ENCODE peak calls at places on chromosomes 16 and 17, in six cellular contexts. P is heart right ventricle, K is breast epithelium, W is testis, T is HepG2, Q is neural progenitor cell. B is an unnamed sample.

GRCh38 chr16:84548971-84549844 is 44.7 kb upstream of the MEAK7 start:
- DNase-seq in T (no peak), K (no peak), W (no peak), Q (no peak), P (peak), B (no peak)

GRCh38 chr17:34397265-34397664 is 34.2 kb upstream of the CCL1 start:
- DNase-seq in T (no peak), K (no peak), P (no peak), W (no peak), Q (no peak), B (no peak)

GRCh38 chr17:13001991-13002615 is 15.7 kb downstream of the ELAC2 start:
- DNase-seq in W (no peak), P (no peak), Q (no peak), K (peak), T (no peak), B (no peak)

GRCh38 chr17:27038676-27039075 is 255.2 kb upstream of the WSB1 start:
- DNase-seq in T (peak), W (peak), Q (no peak), K (no peak), P (no peak), B (no peak)

GRCh38 chr17:45648642-45649041 is 135.5 kb upstream of the CRHR1 start:
- DNase-seq in Q (peak), T (no peak), K (no peak), P (no peak), W (no peak), B (no peak)

GRCh38 chr16:84049403-84050060 is 6.9 kb upstream of the SLC38A8 start:
- DNase-seq in K (no peak), Q (no peak), P (no peak), T (no peak), W (peak), B (peak)

GRCh38 chr16:86834451-86835035 is 256.2 kb downstream of the FOXL1 start:
- DNase-seq in W (no peak), P (no peak), Q (peak), T (no peak), K (no peak), B (no peak)

GRCh38 chr16:68257251-68257905 is 6.9 kb upstream of the SLC7A6 start:
- DNase-seq in Q (no peak), P (no peak), W (no peak), T (no peak), K (no peak), B (no peak)

GRCh38 chr16:11079657-11080187 is 135.4 kb downstream of the CLEC16A start:
- DNase-seq in W (no peak), T (no peak), Q (no peak), K (no peak), P (no peak), B (no peak)

GRCh38 chr16:19113577-19114358 is at the start of gene ITPRIPL2:
- DNase-seq in P (peak), W (peak), K (peak), Q (peak), T (peak), B (peak)

GRCh38 chr17:55795098-55795497 is 44.2 kb downstream of the PCTP start:
- DNase-seq in K (no peak), W (no peak), Q (no peak), T (no peak), P (no peak), B (no peak)

GRCh38 chr16:51408357-51408756 is 257.3 kb upstream of the SALL1 start:
- DNase-seq in K (no peak), W (no peak), T (peak), Q (no peak), P (no peak), B (no peak)

GRCh38 chr17:69729937-69730336 is 315.4 kb downstream of the MAP2K6 start:
- DNase-seq in P (no peak), W (no peak), Q (no peak), T (no peak), K (no peak), B (no peak)

GRCh38 chr16:74585846-74586392 is 21.0 kb downstream of the GLG1 start:
- DNase-seq in T (no peak), K (no peak), Q (no peak), P (no peak), W (no peak), B (no peak)

GRCh38 chr17:59465949-59466307 is 99.5 kb upstream of the DHX40 start:
- DNase-seq in Q (no peak), W (peak), K (no peak), P (no peak), T (no peak), B (no peak)

GRCh38 chr16:680967-681745 is 946 bp downstream of the STUB1 start:
- DNase-seq in Q (peak), T (peak), K (no peak), P (no peak), W (peak), B (no peak)
- TF ChIP-seq CTCF in Q (peak), T (peak), K (no peak), P (no peak), W (no peak), B (no peak)

DNA sequence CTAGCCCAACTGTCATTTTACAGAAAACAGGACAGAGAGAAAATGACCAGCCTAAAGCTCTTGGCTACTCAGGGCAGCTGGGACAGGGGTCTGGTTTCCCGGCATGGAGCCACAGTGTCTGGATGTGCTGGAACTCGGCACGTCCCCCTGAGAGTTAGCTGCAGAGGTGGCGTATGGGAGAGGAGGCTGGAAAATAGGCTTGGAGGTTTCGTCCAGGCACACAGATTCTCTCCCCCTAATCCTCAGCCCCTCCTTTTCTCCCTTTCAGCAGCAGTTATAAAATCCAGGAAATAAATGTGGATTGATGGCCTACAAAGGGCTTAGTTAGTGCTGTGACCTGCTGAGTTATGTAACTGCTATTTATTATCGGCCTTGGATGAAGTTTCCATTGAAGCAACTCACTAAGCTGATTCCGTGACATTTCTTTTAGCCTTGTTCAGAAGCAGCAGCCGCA is 89.5 kb upstream of the TOB1 start:
- DNase-seq in W (no peak), P (no peak), T (no peak), Q (no peak), K (no peak), B (peak)
- H3K27ac ChIP-seq in W (peak), P (peak), T (no peak), Q (no peak), K (peak), B (peak)

DNA sequence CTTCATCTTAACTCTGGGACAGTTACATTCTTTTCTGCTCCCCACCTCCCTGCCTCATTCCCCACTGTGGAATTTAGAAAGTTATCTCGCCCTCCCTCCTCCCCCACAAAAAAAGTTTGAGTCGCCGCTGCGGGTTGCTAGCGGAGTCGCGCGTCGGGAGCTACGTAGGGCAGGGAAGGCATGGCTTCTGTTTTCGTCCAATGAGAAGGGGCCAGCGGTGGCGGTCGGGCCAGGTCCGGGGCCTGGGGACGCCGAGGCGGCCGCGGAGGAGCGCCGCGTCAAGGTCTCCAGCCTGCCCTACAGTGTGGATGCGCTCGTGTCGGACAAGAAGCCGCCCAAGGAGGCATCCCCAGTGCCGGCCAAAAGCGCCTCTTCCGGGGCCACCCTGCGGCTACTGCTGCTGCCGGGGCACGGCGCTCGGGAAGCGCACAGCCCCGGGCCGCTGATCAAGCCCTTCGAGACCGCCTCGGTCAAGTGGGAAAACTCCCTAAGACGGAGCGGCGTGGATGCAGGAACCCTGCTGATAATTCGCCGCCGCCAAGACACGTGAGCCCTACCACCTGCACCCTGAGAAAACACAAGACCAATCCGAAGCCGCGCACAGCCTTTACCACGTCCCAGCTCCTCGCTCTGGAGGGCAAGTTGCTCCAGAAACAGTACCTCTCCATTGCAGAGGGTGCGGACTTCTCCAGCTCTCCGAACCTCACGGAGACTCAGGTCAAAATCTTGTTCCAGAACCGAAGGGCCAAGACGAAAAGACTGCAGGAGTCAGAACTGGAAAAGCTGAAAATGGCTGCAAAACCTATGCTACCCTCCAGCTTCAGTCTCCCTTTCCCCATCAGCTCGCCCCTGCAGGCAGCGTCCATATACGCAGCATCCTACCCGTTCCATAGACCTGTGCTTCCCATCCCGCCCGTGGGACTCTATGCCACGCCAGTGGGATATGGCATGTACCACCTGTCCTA is 8.9 kb downstream of the OR4D1 start:
- DNase-seq in W (peak), P (no peak), Q (peak), K (no peak), T (no peak), B (no peak)
- H3K4me3 ChIP-seq in W (peak), P (peak), Q (peak), K (peak), T (peak), B (peak)

GRCh38 chr17:9628509-9628908 is 16.8 kb upstream of the USP43 start:
- DNase-seq in W (no peak), Q (no peak), K (no peak), T (no peak), P (no peak), B (no peak)
- TF ChIP-seq CTCF in W (no peak), Q (no peak), K (no peak), T (no peak), P (no peak), B (no peak)

GRCh38 chr16:69181-69580 is 3.2 kb downstream of the RHBDF1 start:
- DNase-seq in P (no peak), T (no peak), Q (no peak), W (no peak), K (no peak), B (no peak)

GRCh38 chr16:66309-67182 is 5.9 kb downstream of the RHBDF1 start:
- DNase-seq in P (no peak), K (no peak), Q (no peak), W (no peak), T (no peak), B (no peak)

GRCh38 chr16:67884-68789 is 4.3 kb downstream of the RHBDF1 start:
- DNase-seq in T (no peak), K (no peak), P (no peak), Q (no peak), W (no peak), B (no peak)

GRCh38 chr16:65745-66144 is 6.7 kb downstream of the RHBDF1 start:
- DNase-seq in P (peak), W (peak), T (peak), Q (peak), K (peak), B (peak)

DNA sequence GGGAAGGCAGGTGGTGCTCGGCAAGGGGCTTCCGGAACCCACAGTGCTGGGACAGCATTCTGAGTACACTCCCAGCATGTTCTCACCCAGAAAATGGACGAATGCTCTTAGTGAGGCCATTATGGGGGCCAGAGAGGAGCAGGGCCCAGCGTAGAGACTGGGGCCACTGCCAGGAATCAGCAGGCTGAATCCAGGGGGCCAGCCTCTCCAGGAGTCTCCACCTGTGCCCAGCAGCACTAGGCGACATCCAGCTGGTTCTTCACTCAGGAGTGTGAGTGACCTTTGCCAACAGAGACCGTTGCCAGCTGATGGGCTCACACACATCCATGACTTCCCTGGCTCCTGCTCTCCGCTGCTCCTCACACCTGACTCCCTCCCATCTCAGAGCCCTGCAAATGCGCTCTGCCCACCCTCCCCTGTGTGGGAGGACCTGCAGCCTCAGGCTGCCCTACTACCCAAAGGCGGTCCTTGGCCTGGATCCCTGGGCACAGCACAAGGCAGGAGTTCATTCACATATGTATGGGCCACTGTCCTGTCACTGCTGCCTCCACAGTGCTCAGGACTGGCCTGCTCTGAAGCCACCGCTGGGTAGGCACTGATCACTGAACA is 5.1 kb downstream of the RHBDF1 start:
- DNase-seq in P (no peak), T (no peak), Q (no peak), W (peak), K (no peak), B (no peak)
- H3K27ac ChIP-seq in P (no peak), T (no peak), Q (no peak), W (no peak), K (peak), B (no peak)

DNA sequence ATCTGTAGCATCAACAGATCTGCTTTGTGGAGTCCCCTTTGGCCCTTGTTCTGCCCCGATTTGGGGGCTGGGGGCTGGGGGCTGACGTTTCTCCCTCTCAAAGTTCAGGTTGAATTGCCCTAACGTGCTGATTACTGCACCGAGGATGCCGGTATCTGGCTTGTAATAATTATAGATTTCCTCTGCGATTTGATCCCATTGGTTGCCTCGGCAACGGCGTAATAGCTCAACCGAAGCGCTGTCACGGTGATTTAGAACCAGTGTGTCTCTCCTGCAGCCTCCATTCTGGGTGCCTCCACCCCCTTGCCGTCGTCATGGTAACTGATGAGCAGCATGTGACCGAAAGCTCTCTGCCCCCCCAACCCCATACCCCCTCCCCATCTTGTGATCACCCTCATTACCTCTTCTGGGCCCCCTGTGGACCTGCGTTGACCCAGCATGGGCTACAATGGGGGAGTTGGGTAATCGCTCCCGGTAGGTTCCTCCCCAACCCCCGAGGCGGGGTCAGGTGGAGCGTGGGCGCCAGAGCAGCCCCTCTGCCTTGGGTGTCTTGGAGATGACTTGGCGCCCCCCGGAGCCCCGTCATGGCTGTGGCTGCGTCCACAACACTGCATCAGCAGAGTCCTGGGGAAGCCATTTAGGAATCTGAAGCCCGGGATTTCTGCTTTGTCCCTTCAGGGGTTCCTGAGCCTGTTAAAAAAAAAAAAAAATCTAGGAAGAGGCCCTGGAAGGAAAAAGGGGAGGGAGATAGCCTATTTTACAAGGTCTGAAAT is 38.4 kb downstream of the ABAT start:
- DNase-seq in Q (peak), T (no peak), P (no peak), K (no peak), W (no peak), B (peak)
- H3K4me3 ChIP-seq in Q (peak), T (no peak), P (no peak), K (no peak), W (no peak), B (peak)

DNA sequence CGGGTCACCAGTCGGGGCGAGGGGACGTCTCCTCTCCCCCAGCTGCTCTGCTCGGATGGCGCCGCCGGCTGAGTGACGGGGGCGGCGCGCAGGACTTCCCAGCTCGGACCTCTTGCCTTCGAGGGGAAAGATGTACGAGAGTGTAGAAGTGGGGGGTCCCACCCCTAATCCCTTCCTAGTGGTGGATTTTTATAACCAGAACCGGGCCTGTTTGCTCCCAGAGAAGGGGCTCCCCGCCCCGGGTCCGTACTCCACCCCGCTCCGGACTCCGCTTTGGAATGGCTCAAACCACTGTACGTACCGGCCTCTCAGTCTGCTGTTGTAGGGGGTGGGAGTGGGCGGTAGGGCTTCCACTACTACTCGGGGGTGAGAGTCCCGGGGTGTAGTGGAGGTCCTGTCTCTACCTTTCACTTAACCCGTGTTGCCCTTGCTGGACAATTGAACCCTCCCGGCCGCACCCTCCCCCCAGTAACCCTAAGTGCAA is 21.9 kb downstream of the GJD3 start:
- DNase-seq in K (no peak), W (no peak), Q (no peak), P (no peak), T (no peak), B (no peak)
- TF ChIP-seq CTCF in K (no peak), W (no peak), Q (peak), P (no peak), T (no peak), B (no peak)

GRCh38 chr16:22297871-22298733 is 893 bp downstream of the POLR3E start:
- DNase-seq in K (no peak), W (peak), T (peak), Q (peak), P (peak), B (no peak)
- H3K27ac ChIP-seq in K (peak), W (peak), T (peak), Q (peak), P (peak), B (peak)

DNA sequence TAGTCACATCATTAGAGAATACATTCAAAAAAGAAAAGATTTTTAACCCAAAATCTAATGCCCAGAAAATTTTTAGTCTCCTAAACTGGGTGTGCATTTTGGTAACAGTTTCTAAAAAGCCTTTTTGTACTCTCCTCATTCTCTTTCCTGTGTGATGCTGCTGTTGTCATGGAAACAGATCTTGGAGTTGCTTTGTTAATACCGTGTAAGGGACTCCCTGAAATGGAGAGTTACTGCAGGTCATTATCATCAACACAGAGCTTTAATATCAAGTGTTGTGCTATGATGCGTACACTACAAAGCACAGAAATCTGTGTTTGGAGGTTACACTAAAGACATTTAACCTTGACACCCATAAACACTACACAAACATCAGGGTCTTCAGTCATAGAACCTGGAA is 216.3 kb downstream of the PRKCA start:
- DNase-seq in K (no peak), Q (peak), W (no peak), P (no peak), T (no peak), B (no peak)
- H3K4me3 ChIP-seq in K (no peak), Q (no peak), W (no peak), P (no peak), T (no peak), B (no peak)

B was measured in dorsolateral prefrontal cortex.